ENCODE peak calls at places on chromosome 1, in five cellular contexts. P is GM12878; J is left lung; H is iPS-NIHi11; Q is stimulated activated CD4-positive, alpha-beta T cell treated with anti-CD3 and anti-CD28 coated beads, Interleukin-2, amount 100 ng/mL, for 48 hours. V is an unnamed sample.

GRCh38 chr1:186595969-186596368 is 84.3 kb downstream of the PTGS2 start:
- DNase-seq in J (no peak), P (no peak), H (no peak), Q (no peak), V (no peak)

GRCh38 chr1:85297855-85298629 is 21.6 kb upstream of the BCL10 start:
- DNase-seq in Q (peak; percentile 54), J (no peak), P (peak; percentile 80), H (peak; percentile 41), V (no peak)

GRCh38 chr1:20552728-20553571 is 577 bp downstream of the FAM43B start:
- DNase-seq in J (no peak), H (peak; percentile 76), P (no peak), Q (no peak), V (no peak)

GRCh38 chr1:119703666-119704450 is 7.9 kb upstream of the PHGDH start:
- DNase-seq in Q (no peak), P (no peak), H (no peak), J (no peak), V (no peak)

GRCh38 chr1:81155131-81155530 is 645.6 kb upstream of the ADGRL2 start:
- DNase-seq in P (no peak), Q (no peak), H (no peak), J (no peak), V (no peak)

GRCh38 chr1:151593651-151594625 is 17.9 kb upstream of the SNX27 start:
- DNase-seq in P (no peak), Q (peak; percentile 88), J (peak; percentile 96), H (peak; percentile 91), V (peak; percentile 87)

GRCh38 chr1:54798206-54798605 is 2.9 kb downstream of the TTC22 start:
- DNase-seq in Q (no peak), P (no peak), J (no peak), H (no peak), V (no peak)

GRCh38 chr1:22839806-22840205 is 129.2 kb downstream of the EPHB2 start:
- DNase-seq in H (no peak), J (no peak), Q (no peak), P (no peak), V (no peak)

GRCh38 chr1:173020138-173020742 is 30.5 kb downstream of the TNFSF18 start:
- DNase-seq in Q (no peak), H (no peak), J (no peak), P (peak; percentile 66), V (peak; percentile 86)

GRCh38 chr1:204929487-204930185 is 59.0 kb downstream of the NFASC start:
- DNase-seq in Q (no peak), P (no peak), J (no peak), H (no peak), V (no peak)

GRCh38 chr1:3651939-3652537 is at the start of gene TP73:
- DNase-seq in H (peak; percentile 71), J (peak; percentile 80), Q (no peak), P (no peak), V (no peak)

GRCh38 chr1:233328661-233329498 is 1.4 kb downstream of the MAP3K21 start:
- DNase-seq in J (no peak), Q (no peak), P (no peak), H (no peak), V (no peak)

GRCh38 chr1:187326554-187326953 is 497.8 kb downstream of the PLA2G4A start:
- DNase-seq in P (no peak), Q (no peak), H (no peak), J (no peak), V (no peak)

GRCh38 chr1:112172294-112172882 is 182.9 kb upstream of the KCND3 start:
- DNase-seq in Q (peak; percentile 1), H (peak; percentile 77), P (no peak), J (no peak), V (peak; percentile 7)

GRCh38 chr1:20365421-20366075 is 74.9 kb downstream of the VWA5B1 start:
- DNase-seq in P (no peak), Q (no peak), H (no peak), J (no peak), V (no peak)